ENCODE peak calls at places on chromosome 13, in nine cellular contexts. M, D, I, T, P, N, U, F and X are unnamed samples.
A peak's percentile ranks its signal among the peaks of the same experiment; 100 is the strongest.

GRCh38 chr13:101489635-101490034 is 37.2 kb downstream of the ITGBL1 start:
- DNase-seq in M (no peak), N (no peak), F (no peak), D (peak; percentile 71), U (no peak), T (no peak), P (no peak), I (no peak), X (no peak)

GRCh38 chr13:23348270-23349126 is 85.0 kb downstream of the SACS start:
- DNase-seq in P (no peak), F (no peak), N (no peak), D (no peak), T (no peak), U (no peak), I (no peak), M (no peak), X (no peak)

GRCh38 chr13:24053505-24054251 is 106.8 kb upstream of the SPATA13 start:
- DNase-seq in F (no peak), U (peak; percentile 70), I (peak; percentile 76), N (peak; percentile 76), P (peak; percentile 55), D (peak; percentile 60), T (peak; percentile 76), M (no peak), X (peak; percentile 82)

GRCh38 chr13:95509521-95510315 is 42.8 kb upstream of the CLDN10 start:
- DNase-seq in P (no peak), M (no peak), U (no peak), I (no peak), T (no peak), N (no peak), F (no peak), D (peak; percentile 74), X (no peak)

GRCh38 chr13:45749026-45749759 is 47.1 kb downstream of the CBY2 start:
- DNase-seq in T (no peak), F (no peak), D (no peak), P (no peak), N (no peak), M (no peak), I (no peak), U (peak; percentile 78), X (no peak)

GRCh38 chr13:113329656-113330312 is 32.7 kb downstream of the LAMP1 start:
- DNase-seq in T (no peak), F (no peak), P (no peak), D (no peak), I (no peak), N (no peak), M (peak; percentile 44), U (no peak), X (no peak)

GRCh38 chr13:98041081-98041820 is 87.8 kb downstream of the IPO5 start:
- DNase-seq in N (no peak), F (no peak), I (no peak), M (no peak), U (no peak), P (no peak), T (no peak), D (peak; percentile 30), X (no peak)

GRCh38 chr13:52846567-52847321 is 1.7 kb downstream of the PCDH8 start:
- DNase-seq in T (peak; percentile 62), I (peak; percentile 96), N (peak; percentile 75), M (peak; percentile 78), D (peak; percentile 25), P (no peak), F (peak; percentile 79), U (peak; percentile 81), X (peak; percentile 68)

GRCh38 chr13:41056194-41056593 is 5.1 kb upstream of the WBP4 start:
- DNase-seq in M (no peak), T (no peak), I (no peak), U (no peak), F (no peak), N (no peak), P (no peak), D (no peak), X (no peak)

GRCh38 chr13:41056996-41057711 is 4.2 kb upstream of the WBP4 start:
- DNase-seq in U (no peak), M (no peak), D (no peak), F (no peak), P (no peak), I (no peak), T (no peak), N (no peak), X (no peak)

GRCh38 chr13:41053384-41053826 is 7.9 kb upstream of the WBP4 start:
- DNase-seq in I (no peak), D (no peak), P (no peak), F (no peak), M (no peak), T (no peak), N (no peak), U (no peak), X (no peak)

GRCh38 chr13:41054212-41054877 is 7.0 kb upstream of the WBP4 start:
- DNase-seq in M (no peak), D (peak; percentile 66), I (no peak), U (peak; percentile 63), F (no peak), T (peak; percentile 45), N (peak; percentile 41), P (peak; percentile 9), X (no peak)

DNA sequence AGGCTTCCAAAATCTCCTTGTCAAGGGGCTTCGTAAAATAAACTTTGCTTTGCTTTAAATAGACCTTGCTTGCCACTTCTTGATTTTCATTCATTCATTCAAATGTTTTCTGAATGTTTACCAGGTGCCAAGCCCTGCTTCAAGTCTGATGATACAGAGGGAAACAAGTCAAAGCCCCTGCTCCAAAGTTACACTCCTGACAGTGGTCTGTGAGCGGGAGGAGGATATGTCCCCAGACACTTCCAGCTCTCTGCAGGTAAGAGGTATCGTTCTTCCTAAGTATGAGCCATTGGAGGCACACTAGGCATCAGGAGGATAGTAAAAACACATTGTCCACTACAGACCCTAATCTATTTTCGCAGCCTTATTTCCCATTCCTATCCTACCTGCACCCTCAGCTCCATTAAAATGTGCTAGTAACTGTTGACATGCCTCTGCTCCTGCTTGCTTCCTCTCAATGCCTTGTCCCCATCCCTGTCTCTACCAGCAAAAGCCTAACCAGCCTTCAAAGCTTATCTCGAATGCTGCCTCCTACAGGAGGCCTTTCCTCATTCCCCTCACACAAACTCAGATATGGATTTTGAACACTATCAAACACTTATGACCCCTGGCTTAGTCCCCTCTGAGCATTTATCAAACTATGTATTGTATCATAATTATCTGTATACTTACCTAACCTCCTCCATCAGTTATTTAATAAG is 6.2 kb upstream of the WBP4 start:
- DNase-seq in T (no peak), U (no peak), P (no peak), I (no peak), D (no peak), N (peak; percentile 15), F (no peak), M (no peak), X (no peak)
- H3K4me1 ChIP-seq in T (peaks cover 82% of the 10 kb centered on the region), U (peaks cover 4% of the 10 kb centered on the region), P (peaks cover 23% of the 10 kb centered on the region), I (peaks cover 3% of the 10 kb centered on the region), D (peaks cover 5% of the 10 kb centered on the region), N (no peaks in the 10 kb centered on the region), F (peaks cover 9% of the 10 kb centered on the region), M (peaks cover 82% of the 10 kb centered on the region), X (peaks cover 86% of the 10 kb centered on the region)

DNA sequence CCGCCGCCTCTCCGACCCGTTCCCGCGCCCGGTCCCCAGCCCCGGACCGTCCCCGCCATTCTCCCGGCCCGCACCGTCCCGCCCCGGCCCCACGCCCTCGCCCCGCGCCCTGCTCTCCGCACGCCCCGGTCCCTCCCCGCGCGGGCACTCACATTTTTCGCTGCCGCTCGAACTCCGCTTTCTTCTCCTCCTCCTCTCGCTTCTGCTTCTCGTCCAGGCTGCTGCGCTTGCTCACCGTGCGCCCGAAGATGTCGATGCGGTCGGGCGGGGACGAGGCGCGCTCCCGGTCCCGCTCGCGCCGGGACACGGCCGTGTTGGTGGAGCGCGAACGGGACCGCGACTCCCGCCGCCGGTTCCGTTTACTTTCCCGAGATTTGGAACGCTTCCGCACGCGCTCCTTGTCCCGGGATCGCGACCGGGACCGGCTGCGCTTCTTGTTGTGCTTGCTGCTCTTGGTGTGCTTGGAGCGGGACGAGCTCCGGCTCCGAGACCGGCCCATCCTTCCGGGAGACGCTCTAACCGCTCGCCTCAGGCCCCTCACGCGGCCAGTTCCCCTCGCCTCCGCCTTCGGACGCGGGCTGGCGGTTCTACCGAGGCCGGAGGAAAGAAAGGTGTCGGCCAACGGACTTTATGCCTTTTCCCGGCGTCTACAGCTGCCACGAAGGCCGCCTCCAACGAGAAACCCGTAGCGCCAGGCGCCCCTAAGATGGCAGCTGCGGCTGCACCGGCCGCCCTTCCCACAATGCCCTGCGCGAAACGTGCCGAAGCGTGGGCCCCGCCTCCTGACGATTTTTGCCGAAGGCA is at the start of gene ARGLU1:
- DNase-seq in T (peak; percentile 96), P (peak; percentile 93), I (peak; percentile 98), D (peak; percentile 86), M (peak; percentile 97), N (peak; percentile 91), F (peak; percentile 98), U (peak; percentile 94), X (peak; percentile 92)
- H3K4me1 ChIP-seq in T (peaks cover 50% of the 10 kb centered on the region), P (peaks cover 31% of the 10 kb centered on the region), I (peaks cover 13% of the 10 kb centered on the region), D (peaks cover 4% of the 10 kb centered on the region), M (peaks cover 46% of the 10 kb centered on the region), N (peaks cover 9% of the 10 kb centered on the region), F (peaks cover 20% of the 10 kb centered on the region), U (peaks cover 27% of the 10 kb centered on the region), X (peaks cover 43% of the 10 kb centered on the region)

GRCh38 chr13:42495256-42495655 is 78.7 kb upstream of the TNFSF11 start:
- DNase-seq in D (no peak), I (no peak), P (no peak), F (no peak), N (no peak), M (no peak), U (no peak), T (no peak), X (no peak)

GRCh38 chr13:42495751-42496150 is 78.2 kb upstream of the TNFSF11 start:
- DNase-seq in D (no peak), I (no peak), U (no peak), N (no peak), M (no peak), F (no peak), P (no peak), T (no peak), X (no peak)

GRCh38 chr13:42494157-42494556 is 79.8 kb upstream of the TNFSF11 start:
- DNase-seq in D (no peak), M (no peak), F (no peak), I (no peak), T (no peak), U (no peak), N (no peak), P (no peak), X (no peak)

GRCh38 chr13:42490676-42491075 is 83.3 kb upstream of the TNFSF11 start:
- DNase-seq in N (no peak), F (no peak), I (no peak), D (no peak), M (no peak), U (no peak), T (no peak), P (no peak), X (no peak)

DNA sequence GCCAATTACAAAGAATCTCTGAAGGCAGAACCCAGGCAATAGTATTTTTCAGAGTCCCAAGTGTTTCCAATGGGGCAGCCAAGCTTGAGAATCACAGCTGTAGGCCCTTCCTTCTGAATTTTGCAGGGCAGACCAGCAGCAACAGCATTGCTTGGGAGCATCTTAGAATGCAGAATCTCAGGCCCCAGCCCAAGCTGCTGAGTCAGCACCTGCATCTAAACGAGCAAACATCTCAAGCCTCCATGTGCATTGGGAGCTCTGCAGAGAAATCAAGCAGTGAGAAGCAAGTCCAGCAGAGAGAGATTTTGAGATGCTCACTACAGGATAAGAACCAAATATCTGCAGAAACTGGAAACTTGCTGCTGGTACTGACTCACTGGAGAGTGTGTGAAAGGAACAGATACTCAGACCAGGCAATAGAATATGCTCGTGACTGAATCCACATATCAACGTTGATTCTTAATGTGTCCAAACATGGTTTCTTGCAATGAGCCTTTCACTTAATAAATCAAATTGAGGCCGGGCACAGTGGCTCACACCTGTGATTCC is 81.5 kb upstream of the TNFSF11 start:
- DNase-seq in F (no peak), N (no peak), U (no peak), M (no peak), D (no peak), T (no peak), P (no peak), I (no peak), X (no peak)
- H3K4me1 ChIP-seq in F (peaks cover 2% of the 10 kb centered on the region), N (peaks cover 8% of the 10 kb centered on the region), U (no peaks in the 10 kb centered on the region), M (no peaks in the 10 kb centered on the region), D (peaks cover under 1% of the 10 kb centered on the region), T (no peaks in the 10 kb centered on the region), P (peaks cover 24% of the 10 kb centered on the region), I (no peaks in the 10 kb centered on the region), X (no peaks in the 10 kb centered on the region)

DNA sequence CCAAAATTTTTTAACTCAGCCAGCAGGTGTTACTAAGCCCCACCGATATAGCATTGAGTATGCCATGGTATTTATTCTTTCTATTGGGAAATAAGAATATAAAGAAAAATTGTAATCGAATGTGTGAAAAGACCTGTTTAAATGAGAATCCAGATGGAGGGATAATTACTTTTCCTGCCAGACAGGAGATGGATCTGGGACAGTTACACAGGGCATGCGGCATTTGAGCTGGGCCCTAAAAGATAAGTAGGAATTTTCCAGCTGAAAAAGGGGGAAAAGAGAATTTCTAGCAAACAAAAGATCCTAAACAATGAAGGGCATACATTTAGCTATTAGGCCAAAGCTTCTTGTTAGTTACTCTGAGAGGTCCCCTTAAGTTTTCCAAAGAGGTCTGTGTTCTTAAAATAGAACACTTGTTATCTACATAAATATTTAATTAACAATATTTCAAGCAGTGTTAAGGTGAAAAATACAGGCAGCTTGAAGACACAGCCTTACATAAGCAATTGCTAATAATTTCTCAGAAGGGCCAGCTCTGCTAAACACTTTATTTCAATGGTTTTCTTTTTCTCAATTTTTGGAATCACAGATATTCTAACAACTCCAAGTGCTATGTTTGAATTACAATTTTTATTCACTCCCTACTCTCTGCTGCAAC is 63.7 kb downstream of the TBC1D4 start:
- DNase-seq in D (no peak), F (no peak), M (no peak), T (no peak), U (no peak), N (no peak), P (no peak), I (no peak), X (no peak)
- H3K4me1 ChIP-seq in D (peaks cover 8% of the 10 kb centered on the region), F (peaks cover 12% of the 10 kb centered on the region), M (peaks cover 83% of the 10 kb centered on the region), T (peaks cover 98% of the 10 kb centered on the region), U (no peaks in the 10 kb centered on the region), N (peaks cover 14% of the 10 kb centered on the region), P (peaks cover 50% of the 10 kb centered on the region), I (peaks cover 2% of the 10 kb centered on the region), X (peaks cover 54% of the 10 kb centered on the region)